ENCODE peak calls at places on chromosome 4, in eight cellular contexts. B, J, O, A, L, W, T and S are unnamed samples.

GRCh38 chr4:23060776-23061175 is 368.0 kb downstream of the GBA3 start:
- DNase-seq in B (no peak), J (no peak), O (no peak), A (peak), L (no peak), W (no peak), T (no peak), S (no peak)

GRCh38 chr4:8001564-8002355 is 62.1 kb upstream of the AFAP1 start:
- DNase-seq in B (no peak), J (no peak), O (no peak), A (no peak), L (no peak), W (no peak), T (no peak), S (no peak)

GRCh38 chr4:99062120-99062519 is 26.5 kb downstream of the ADH5 start:
- DNase-seq in B (no peak), J (no peak), O (no peak), A (peak), L (no peak), W (no peak), T (no peak), S (no peak)

GRCh38 chr4:56655627-56656345 is 25.3 kb downstream of the HOPX start:
- DNase-seq in B (no peak), J (no peak), O (no peak), A (no peak), L (no peak), W (no peak), T (no peak), S (peak)

GRCh38 chr4:8609824-8610350 is 17.3 kb downstream of the CPZ start:
- DNase-seq in B (no peak), J (no peak), O (no peak), A (no peak), L (no peak), W (no peak), T (no peak), S (no peak)

GRCh38 chr4:89509708-89510269 is 202.2 kb upstream of the GPRIN3 start:
- DNase-seq in B (no peak), J (peak), O (no peak), A (peak), L (no peak), W (peak), T (peak), S (no peak)

GRCh38 chr4:74624351-74625151 is 169.8 kb downstream of the BTC start:
- DNase-seq in B (peak), J (peak), O (peak), A (peak), L (no peak), W (peak), T (no peak), S (no peak)

GRCh38 chr4:38185406-38185805 is 225.2 kb downstream of the PTTG2 start:
- DNase-seq in B (no peak), J (no peak), O (no peak), A (no peak), L (no peak), W (no peak), T (no peak), S (no peak)

GRCh38 chr4:173424899-173425805 is 26.2 kb upstream of the SCRG1 start:
- DNase-seq in B (no peak), J (peak), O (no peak), A (peak), L (no peak), W (no peak), T (no peak), S (no peak)

GRCh38 chr4:52728877-52729276 is 22.3 kb downstream of the ERVMER34-1 start:
- DNase-seq in B (no peak), J (no peak), O (no peak), A (no peak), L (no peak), W (no peak), T (no peak), S (no peak)

GRCh38 chr4:52606766-52607165 is 52.3 kb downstream of the USP46 start:
- DNase-seq in B (no peak), J (peak), O (no peak), A (peak), L (no peak), W (no peak), T (no peak), S (no peak)

GRCh38 chr4:29151584-29151983 is 1568.6 kb upstream of the PCDH7 start:
- DNase-seq in B (no peak), J (peak), O (no peak), A (no peak), L (no peak), W (no peak), T (no peak), S (no peak)

GRCh38 chr4:174277433-174277832 is 6.0 kb downstream of the FBXO8 start:
- DNase-seq in B (no peak), J (no peak), O (no peak), A (no peak), L (no peak), W (no peak), T (no peak), S (no peak)

GRCh38 chr4:70992354-70992753 is 1.1 kb upstream of the DCK start:
- DNase-seq in B (no peak), J (no peak), O (no peak), A (no peak), L (no peak), W (peak), T (peak), S (no peak)

GRCh38 chr4:138494931-138495330 is 252.8 kb upstream of the SLC7A11 start:
- DNase-seq in B (peak), J (peak), O (no peak), A (no peak), L (no peak), W (peak), T (peak), S (peak)

GRCh38 chr4:131499139-131499873 is 1649.8 kb upstream of the PCDH10 start:
- DNase-seq in B (peak), J (peak), O (no peak), A (peak), L (no peak), W (peak), T (no peak), S (no peak)

GRCh38 chr4:113328514-113328913 is 279.1 kb downstream of the ANK2 start:
- DNase-seq in B (no peak), J (no peak), O (no peak), A (no peak), L (no peak), W (no peak), T (peak), S (peak)

GRCh38 chr4:163548481-163549243 is 54.2 kb downstream of the TMA16 start:
- DNase-seq in B (peak), J (peak), O (no peak), A (peak), L (no peak), W (peak), T (peak), S (peak)

GRCh38 chr4:110480741-110481271 is 4.9 kb downstream of the ENPEP start:
- DNase-seq in B (no peak), J (no peak), O (no peak), A (no peak), L (no peak), W (no peak), T (no peak), S (no peak)

GRCh38 chr4:100649478-100649877 is 131.7 kb upstream of the EMCN start:
- DNase-seq in B (no peak), J (no peak), O (no peak), A (no peak), L (no peak), W (no peak), T (no peak), S (no peak)

GRCh38 chr4:127916512-127916911 is 35.8 kb downstream of the PLK4 start:
- DNase-seq in B (no peak), J (no peak), O (no peak), A (peak), L (no peak), W (no peak), T (no peak), S (no peak)
- TF ChIP-seq CTCF in B (no peak), J (no peak), O (no peak), A (no peak), L (no peak), W (no peak), T (no peak), S (no peak)

GRCh38 chr4:16114546-16114945 is 30.7 kb upstream of the PROM1 start:
- DNase-seq in B (no peak), J (no peak), O (no peak), A (no peak), L (no peak), W (no peak), T (no peak), S (no peak)
- TF ChIP-seq CTCF in B (no peak), J (no peak), O (no peak), A (no peak), L (no peak), W (no peak), T (no peak), S (no peak)

GRCh38 chr4:26827798-26828197 is 32.8 kb upstream of the STIM2 start:
- DNase-seq in B (no peak), J (no peak), O (no peak), A (no peak), L (no peak), W (no peak), T (no peak), S (no peak)
- TF ChIP-seq CTCF in B (no peak), J (no peak), O (no peak), A (no peak), L (no peak), W (no peak), T (no peak), S (no peak)

GRCh38 chr4:148261861-148262260 is 180.4 kb downstream of the NR3C2 start:
- DNase-seq in B (no peak), J (no peak), O (no peak), A (no peak), L (no peak), W (no peak), T (no peak), S (no peak)

GRCh38 chr4:148265627-148266026 is 176.6 kb downstream of the NR3C2 start:
- DNase-seq in B (no peak), J (no peak), O (no peak), A (no peak), L (no peak), W (no peak), T (no peak), S (no peak)

GRCh38 chr4:148259841-148260240 is 182.4 kb downstream of the NR3C2 start:
- DNase-seq in B (no peak), J (no peak), O (no peak), A (no peak), L (no peak), W (no peak), T (no peak), S (no peak)

GRCh38 chr4:148263820-148264219 is 178.4 kb downstream of the NR3C2 start:
- DNase-seq in B (no peak), J (no peak), O (no peak), A (no peak), L (no peak), W (no peak), T (no peak), S (no peak)

DNA sequence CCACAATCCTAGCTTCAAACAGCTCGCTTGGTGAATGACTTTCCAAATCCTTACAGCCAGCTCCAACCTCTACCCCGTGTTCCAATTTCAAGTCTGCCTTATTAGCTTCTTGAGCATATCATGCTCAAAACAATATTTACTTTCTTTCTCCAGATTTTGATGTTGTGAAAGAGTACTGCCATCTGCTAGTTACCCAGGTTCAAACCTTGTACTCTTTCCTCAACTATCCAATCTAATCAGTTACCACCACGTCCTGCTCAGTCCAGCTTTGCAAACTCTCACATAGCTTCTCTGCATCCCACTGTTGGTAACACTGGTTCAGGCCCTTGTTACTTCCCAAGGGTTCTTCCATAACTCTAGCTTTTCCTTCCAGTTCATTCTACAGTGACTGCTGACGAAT is 179.1 kb downstream of the NR3C2 start:
- DNase-seq in B (no peak), J (no peak), O (no peak), A (no peak), L (no peak), W (no peak), T (no peak), S (no peak)
- TF ChIP-seq CTCF in B (no peak), J (no peak), O (no peak), A (no peak), L (no peak), W (no peak), T (no peak), S (no peak)

GRCh38 chr4:153222162-153222789 is 18.0 kb downstream of the TRIM2 start:
- DNase-seq in B (peak), J (peak), O (no peak), A (peak), L (no peak), W (peak), T (peak), S (peak)
- TF ChIP-seq CTCF in B (no peak), J (no peak), O (no peak), A (no peak), L (no peak), W (no peak), T (no peak), S (no peak)

GRCh38 chr4:17117746-17118145 is 219.3 kb upstream of the LDB2 start:
- DNase-seq in B (no peak), J (no peak), O (no peak), A (no peak), L (no peak), W (no peak), T (no peak), S (no peak)

GRCh38 chr4:17115546-17115945 is 217.1 kb upstream of the LDB2 start:
- DNase-seq in B (no peak), J (no peak), O (no peak), A (no peak), L (no peak), W (no peak), T (no peak), S (no peak)

GRCh38 chr4:17111436-17111835 is 213.0 kb upstream of the LDB2 start:
- DNase-seq in B (no peak), J (no peak), O (no peak), A (no peak), L (no peak), W (no peak), T (no peak), S (no peak)

GRCh38 chr4:17109126-17109525 is 210.7 kb upstream of the LDB2 start:
- DNase-seq in B (no peak), J (no peak), O (no peak), A (peak), L (no peak), W (no peak), T (no peak), S (no peak)

DNA sequence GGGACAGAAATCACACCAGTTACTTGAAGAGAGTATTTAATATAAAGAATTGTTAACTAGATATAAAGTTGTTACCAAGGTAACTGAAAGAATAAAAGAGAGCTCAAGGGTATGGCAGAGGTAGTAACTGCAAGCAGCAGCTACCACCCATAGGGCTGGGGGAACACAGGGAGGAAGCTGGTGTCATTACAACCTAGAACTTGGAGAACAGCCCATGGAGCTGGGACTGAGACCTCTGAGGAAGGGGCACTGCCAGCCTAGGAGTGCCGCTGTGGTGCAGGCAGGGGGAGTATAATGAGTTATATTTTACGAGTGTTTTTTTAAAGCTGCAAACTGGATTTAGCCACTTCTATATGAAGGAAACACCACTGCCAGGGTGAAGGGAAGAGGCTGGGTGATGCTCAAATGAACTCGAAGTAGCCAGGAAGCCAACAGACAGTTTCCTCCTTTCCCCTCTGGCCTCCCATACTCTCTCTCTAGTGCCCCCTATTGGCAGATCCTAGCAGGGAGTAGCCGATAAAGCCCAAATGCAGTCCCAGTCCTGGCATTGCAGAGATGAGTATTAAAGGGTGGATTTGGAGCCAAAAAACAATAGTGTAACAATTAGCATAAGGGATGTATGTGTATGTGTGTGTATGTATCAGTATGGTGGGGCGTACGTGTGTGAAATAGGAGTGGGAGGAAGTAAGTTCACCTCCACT is 213.7 kb upstream of the LDB2 start:
- DNase-seq in B (peak), J (no peak), O (no peak), A (no peak), L (no peak), W (no peak), T (peak), S (peak)
- TF ChIP-seq CTCF in B (no peak), J (peak), O (peak), A (peak), L (no peak), W (peak), T (peak), S (peak)

GRCh38 chr4:93830090-93830818 is 1.7 kb downstream of the ATOH1 start:
- DNase-seq in B (no peak), J (no peak), O (no peak), A (no peak), L (no peak), W (no peak), T (no peak), S (no peak)
- TF ChIP-seq CTCF in B (no peak), J (no peak), O (no peak), A (no peak), L (no peak), W (no peak), T (no peak), S (no peak)

DNA sequence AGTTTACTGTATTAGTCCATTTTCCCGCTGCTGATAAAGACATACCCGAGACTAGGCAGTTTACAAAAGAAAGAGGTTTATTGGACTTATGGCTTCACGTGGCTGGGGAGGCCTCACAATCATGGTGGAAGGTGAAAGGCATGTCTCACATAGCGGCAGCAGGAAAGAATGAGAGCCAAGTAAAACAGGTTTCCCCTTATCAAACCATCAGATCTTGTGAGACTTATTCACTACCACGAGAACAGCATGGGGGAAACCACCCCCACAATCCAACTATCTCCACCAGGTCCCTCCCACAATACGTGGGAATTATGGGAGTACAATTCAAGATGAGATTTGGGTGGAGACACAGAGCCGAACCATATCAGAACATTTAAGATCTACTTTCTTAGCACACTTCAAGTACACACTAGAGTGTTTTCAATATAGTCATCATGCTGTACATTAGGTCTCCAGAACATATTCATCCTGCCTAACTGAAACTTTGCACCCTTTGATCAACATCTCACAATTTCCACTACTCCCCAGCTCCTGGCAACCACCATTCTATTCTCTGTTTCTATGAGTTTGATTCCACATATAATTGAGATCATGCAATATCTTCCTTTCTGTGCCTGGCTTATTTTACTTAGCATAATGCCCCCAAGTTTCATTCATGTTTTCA is 341.0 kb downstream of the ARHGAP24 start:
- DNase-seq in B (no peak), J (no peak), O (no peak), A (no peak), L (no peak), W (no peak), T (no peak), S (no peak)
- TF ChIP-seq CTCF in B (no peak), J (no peak), O (no peak), A (no peak), L (no peak), W (no peak), T (no peak), S (no peak)

DNA sequence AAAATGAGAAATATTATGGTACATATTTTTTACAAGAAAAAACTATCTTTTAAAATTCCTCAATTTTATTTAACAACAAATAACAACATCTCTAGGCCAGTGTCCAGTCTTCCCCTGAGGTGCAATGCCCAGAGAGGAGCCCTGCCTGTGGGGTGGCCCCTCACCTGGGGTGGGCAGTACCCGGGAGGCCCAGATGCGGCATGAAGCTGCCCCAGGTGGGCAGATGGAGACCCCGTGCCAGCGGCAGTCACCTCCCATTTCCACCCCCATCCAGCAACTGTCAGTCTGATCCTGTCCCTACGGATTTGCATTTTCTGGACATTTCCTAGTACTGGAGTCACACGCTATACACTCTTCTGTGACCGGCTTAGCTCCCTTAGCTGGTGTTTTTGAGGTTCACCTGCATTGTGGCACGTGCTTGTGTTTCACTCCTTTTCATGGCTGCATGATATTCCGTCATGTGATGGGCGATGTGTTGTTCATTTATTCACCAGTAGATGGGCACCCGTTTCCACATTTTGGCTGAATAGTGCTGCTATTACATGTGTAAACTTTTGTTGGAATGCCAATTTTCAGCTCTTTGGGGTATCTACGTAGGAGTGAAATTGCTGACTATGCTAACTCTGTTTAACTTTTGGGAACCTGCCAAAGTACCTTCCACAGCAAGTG is 11.9 kb upstream of the MAEA start:
- DNase-seq in B (no peak), J (peak), O (no peak), A (no peak), L (no peak), W (no peak), T (no peak), S (no peak)
- TF ChIP-seq CTCF in B (no peak), J (peak), O (no peak), A (no peak), L (peak), W (peak), T (no peak), S (no peak)